ENCODE peak calls at places on chromosomes 13 and 19, in four cellular contexts. Q is fibroblast of villous mesenchyme, S is epithelial cell of esophagus, Z is NCI-H1930. B is an unnamed sample.

GRCh38 chr13:100347941-100348340 is 240.6 kb downstream of the GGACT start:
- DNase-seq in Q (no peak), S (peak), Z (peak), B (no peak)

GRCh38 chr13:94702181-94703041 is 9.9 kb downstream of the SOX21 start:
- DNase-seq in Q (no peak), S (no peak), Z (no peak), B (no peak)

GRCh38 chr19:5170329-5170745 is 170.3 kb downstream of the PTPRS start:
- DNase-seq in Q (no peak), S (no peak), Z (no peak), B (no peak)

GRCh38 chr13:74136089-74136658 is 2.0 kb upstream of the KLF12 start:
- DNase-seq in Q (peak), S (peak), Z (peak), B (peak)

GRCh38 chr19:18558202-18558555 is 509 bp downstream of the KXD1 start:
- DNase-seq in Q (no peak), S (no peak), Z (no peak), B (no peak)

GRCh38 chr19:46850228-46851203 is at the start of gene AP2S1:
- DNase-seq in Q (peak), S (peak), Z (peak), B (peak)

GRCh38 chr13:72864142-72865035 is 82.5 kb downstream of the PIBF1 start:
- DNase-seq in Q (no peak), S (no peak), Z (no peak), B (peak)

GRCh38 chr13:29595380-29596063 is at the start of gene SLC7A1:
- DNase-seq in Q (peak), S (peak), Z (peak), B (peak)

GRCh38 chr19:7701654-7702457 is at the start of gene FCER2:
- DNase-seq in Q (no peak), S (no peak), Z (no peak), B (no peak)

GRCh38 chr19:4722671-4723464 is 774 bp downstream of the DPP9 start:
- DNase-seq in Q (peak), S (peak), Z (no peak), B (peak)

B was measured in mesenchymal stem cell.